ENCODE peak calls at places on chromosomes 2 and 18, in five cellular contexts. N is neural progenitor cell, L is endodermal cell, I is brain microvascular endothelial cell, U is prostate gland. D is an unnamed sample.

GRCh38 chr2:85133751-85134254 is 611 bp downstream of the TCF7L1 start:
- DNase-seq in I (no peak), U (peak; percentile 20), N (no peak), L (peak; percentile 76), D (peak; percentile 70)

GRCh38 chr2:124778076-124778475 is 753.0 kb downstream of the CNTNAP5 start:
- DNase-seq in N (no peak), U (no peak), L (peak; percentile 49), I (no peak), D (no peak)

GRCh38 chr2:220445429-220446105 is 818.1 kb downstream of the SLC4A3 start:
- DNase-seq in I (no peak), U (no peak), N (no peak), L (no peak), D (no peak)

GRCh38 chr2:26846881-26847662 is 860 bp upstream of the DPYSL5 start:
- DNase-seq in I (no peak), U (no peak), N (peak; percentile 63), L (no peak), D (no peak)

GRCh38 chr2:208407667-208408066 is 1.1 kb downstream of the PTH2R start:
- DNase-seq in L (peak; percentile 69), I (peak; percentile 32), N (peak; percentile 43), U (no peak), D (no peak)

GRCh38 chr2:6184532-6185302 is 492.5 kb downstream of the SOX11 start:
- DNase-seq in L (no peak), U (no peak), I (peak; percentile 85), N (peak; percentile 49), D (no peak)

GRCh38 chr2:99101697-99102096 is 39.8 kb upstream of the C2orf15 start:
- DNase-seq in I (no peak), N (no peak), U (no peak), L (no peak), D (no peak)

GRCh38 chr2:29314816-29315571 is 199.8 kb downstream of the CLIP4 start:
- DNase-seq in L (peak; percentile 74), I (peak; percentile 40), N (peak; percentile 55), U (peak; percentile 39), D (no peak)

GRCh38 chr2:205885492-205886099 is 200.4 kb downstream of the INO80D start:
- DNase-seq in L (peak; percentile 98), N (peak; percentile 92), I (peak; percentile 59), U (peak; percentile 78), D (no peak)

GRCh38 chr18:9417081-9417841 is 58.1 kb upstream of the RALBP1 start:
- DNase-seq in U (no peak), N (peak; percentile 49), L (no peak), I (peak; percentile 54), D (no peak)

GRCh38 chr18:9842446-9842845 is 43.3 kb upstream of the TXNDC2 start:
- DNase-seq in N (no peak), L (no peak), I (no peak), U (no peak), D (no peak)

GRCh38 chr2:29000481-29000880 is 19.4 kb downstream of the TOGARAM2 start:
- DNase-seq in L (no peak), I (no peak), N (no peak), U (no peak), D (peak; percentile 12)

GRCh38 chr2:189927823-189928222 is 134.7 kb downstream of the MSTN start:
- DNase-seq in L (no peak), U (no peak), N (no peak), I (no peak), D (no peak)

GRCh38 chr2:240578110-240578450 is 8.5 kb upstream of the CAPN10 start:
- DNase-seq in U (no peak), L (no peak), N (no peak), I (no peak), D (no peak)

GRCh38 chr2:240576436-240577205 is 8.3 kb downstream of the RNPEPL1 start:
- DNase-seq in N (no peak), U (no peak), L (no peak), I (no peak), D (no peak)

GRCh38 chr2:240576036-240576435 is 7.8 kb downstream of the RNPEPL1 start:
- DNase-seq in N (no peak), I (no peak), L (no peak), U (no peak), D (no peak)

GRCh38 chr2:240578488-240578887 is 8.0 kb upstream of the CAPN10 start:
- DNase-seq in U (no peak), I (no peak), L (no peak), N (no peak), D (no peak)

DNA sequence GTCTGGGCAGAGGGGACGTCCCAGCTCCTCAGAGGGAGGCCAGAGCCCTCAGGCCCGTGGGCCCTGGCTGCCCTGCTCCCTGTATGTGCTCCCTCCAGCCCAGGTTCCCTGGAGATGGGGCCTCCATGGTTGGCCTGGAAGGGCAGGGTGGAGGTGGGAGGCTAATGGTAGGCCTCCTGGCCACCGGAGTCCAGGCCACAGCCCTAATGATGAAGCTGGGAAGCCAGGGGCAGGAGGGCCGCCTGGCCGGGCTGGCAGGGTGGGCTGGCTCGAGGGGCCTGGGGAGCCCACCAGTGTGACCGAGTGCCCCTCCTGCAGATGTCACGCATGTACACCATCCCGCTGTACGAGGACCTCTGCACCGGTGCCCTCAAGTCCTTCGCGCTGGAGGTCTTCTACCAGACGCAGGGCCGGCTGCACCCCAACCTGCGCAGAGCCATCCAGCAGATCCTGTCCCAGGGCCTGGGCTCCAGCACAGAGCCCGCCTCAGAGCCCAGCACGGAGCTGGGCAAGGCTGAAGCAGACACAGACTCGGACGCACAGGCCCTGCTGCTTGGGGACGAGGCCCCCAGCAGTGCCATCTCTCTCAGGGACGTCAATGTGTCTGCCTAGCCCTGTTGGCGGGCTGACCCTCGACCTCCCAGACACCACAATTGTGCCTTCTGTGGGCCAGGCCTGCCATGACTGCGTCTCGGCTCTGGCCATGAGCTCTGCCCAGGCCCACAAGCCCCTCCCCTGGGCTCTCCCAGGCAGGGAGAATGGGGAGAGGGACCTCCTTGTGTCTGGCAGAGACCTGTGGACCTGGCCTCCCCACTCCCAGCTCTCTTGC is 9.0 kb upstream of the CAPN10 start:
- DNase-seq in U (no peak), N (no peak), I (no peak), L (no peak), D (no peak)
- H3K36me3 ChIP-seq in U (peaks cover 23% of the 10 kb centered on the region), N (no peaks in the 10 kb centered on the region), I (peaks cover 24% of the 10 kb centered on the region), L (no peaks in the 10 kb centered on the region), D (peaks cover 18% of the 10 kb centered on the region)

GRCh38 chr2:153875801-153876466 is 4.2 kb downstream of the GALNT13 start:
- DNase-seq in N (no peak), I (no peak), L (no peak), U (no peak), D (no peak)

GRCh38 chr2:153870308-153870707 is 1.4 kb upstream of the GALNT13 start:
- DNase-seq in L (no peak), U (no peak), I (no peak), N (peak; percentile 34), D (no peak)

GRCh38 chr2:153872311-153873061 is 764 bp downstream of the GALNT13 start:
- DNase-seq in U (no peak), I (no peak), N (peak; percentile 45), L (peak; percentile 67), D (peak; percentile 32)

GRCh38 chr2:153871231-153872221 is at the start of gene GALNT13:
- DNase-seq in L (peak; percentile 96), N (peak; percentile 92), U (no peak), I (no peak), D (peak; percentile 66)

GRCh38 chr2:153873062-153874048 is 1.6 kb downstream of the GALNT13 start:
- DNase-seq in L (peak; percentile 86), U (no peak), I (no peak), N (peak; percentile 80), D (peak; percentile 29)
- H3K4me3 ChIP-seq in L (peak overlapping the region; percentile 76), U (no peak overlapping the region), I (no peak overlapping the region), N (peak overlapping the region; percentile 68), D (no peak overlapping the region)

DNA sequence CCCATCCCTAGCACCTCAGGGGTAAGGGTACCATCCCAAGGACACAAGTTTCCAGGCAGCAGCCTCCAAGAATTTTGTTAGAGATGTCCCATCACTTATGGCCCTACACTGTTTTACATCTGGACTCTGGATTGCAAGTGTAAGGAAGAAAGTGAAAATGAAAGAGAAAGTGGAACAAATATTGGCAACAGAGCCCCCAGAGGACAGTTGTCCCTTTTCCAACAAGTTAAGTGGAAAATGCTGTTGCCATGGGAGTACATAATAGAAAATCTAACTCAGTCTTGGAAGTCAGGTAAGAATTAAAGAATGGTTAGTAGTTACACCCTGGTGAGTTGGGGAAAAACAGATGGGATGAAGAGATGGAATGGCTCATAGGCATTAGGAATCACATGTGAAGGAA is 50.6 kb downstream of the TTC21B start:
- DNase-seq in U (no peak), N (no peak), I (peak; percentile 17), L (no peak), D (no peak)
- TF ChIP-seq CTCF in U (no peak), N (no peak), I (peak; percentile 17), L (no peak), D (no peak)

GRCh38 chr2:61210332-61210981 is 48.5 kb downstream of the C2orf74 start:
- DNase-seq in N (no peak), I (peak; percentile 60), L (no peak), U (no peak), D (no peak)
- H3K36me3 ChIP-seq in N (peaks cover 18% of the 10 kb centered on the region), I (peaks cover 28% of the 10 kb centered on the region), L (peaks cover 88% of the 10 kb centered on the region), U (peaks cover 4% of the 10 kb centered on the region), D (peaks cover 85% of the 10 kb centered on the region)

DNA sequence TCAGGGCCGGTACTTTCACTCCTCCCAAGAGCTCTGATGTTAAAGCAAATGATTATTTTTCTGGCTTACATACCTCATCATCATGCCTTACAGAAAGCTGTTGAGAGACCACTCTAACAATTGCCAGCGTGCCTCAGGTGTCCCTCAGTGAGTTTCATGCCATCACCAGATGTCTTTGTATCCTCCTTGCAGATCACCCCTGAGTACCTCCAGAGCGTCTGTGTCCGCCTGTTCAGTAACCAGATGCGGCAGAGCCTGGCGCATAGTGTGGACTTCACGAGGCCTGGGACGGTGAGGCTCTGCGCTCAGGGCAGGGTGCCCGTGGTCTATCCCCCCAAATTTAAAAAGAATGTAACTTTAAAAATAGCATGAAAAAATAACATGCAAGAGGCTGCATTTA is 41.3 kb downstream of the ARMC9 start:
- DNase-seq in L (no peak), U (no peak), I (no peak), N (no peak), D (no peak)
- H3K4me3 ChIP-seq in L (no peak overlapping the region), U (no peak overlapping the region), I (no peak overlapping the region), N (no peak overlapping the region), D (no peak overlapping the region)

GRCh38 chr2:65666156-65666725 is 233.8 kb upstream of the SPRED2 start:
- DNase-seq in U (no peak), L (no peak), I (peak; percentile 69), N (no peak), D (no peak)

GRCh38 chr2:65675350-65675749 is 243.0 kb upstream of the SPRED2 start:
- DNase-seq in L (no peak), U (no peak), I (no peak), N (no peak), D (no peak)

GRCh38 chr2:65668744-65669143 is 236.3 kb upstream of the SPRED2 start:
- DNase-seq in N (no peak), U (no peak), L (no peak), I (no peak), D (no peak)

GRCh38 chr2:65669574-65669973 is 237.2 kb upstream of the SPRED2 start:
- DNase-seq in L (no peak), N (no peak), I (no peak), U (no peak), D (no peak)

DNA sequence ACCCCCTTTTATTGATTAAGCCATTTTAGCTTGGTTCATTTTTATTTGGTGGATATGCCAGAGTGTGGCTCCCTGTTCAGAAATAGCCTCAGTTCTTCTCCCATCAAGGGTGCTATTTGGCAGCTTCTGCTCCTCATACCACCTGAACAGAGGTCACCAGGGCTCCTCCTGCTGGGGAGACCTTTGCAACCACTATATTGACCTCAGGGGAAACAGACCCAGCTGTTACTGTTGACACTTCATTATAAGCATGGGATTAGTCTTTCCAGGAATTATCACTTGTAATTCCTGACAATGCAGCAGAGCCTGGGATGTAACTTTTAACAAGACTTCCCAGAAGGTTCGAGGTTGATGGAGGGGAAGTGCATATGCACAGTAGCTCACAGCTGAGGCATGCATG is 239.3 kb upstream of the SPRED2 start:
- DNase-seq in U (no peak), I (no peak), N (no peak), L (peak; percentile 78), D (no peak)
- TF ChIP-seq CTCF in U (no peak), I (no peak), N (no peak), L (peak; percentile 72), D (no peak)

D was measured in RWPE2.